ENCODE peak calls at places on chromosome 1, in ten cellular contexts. Q, N, F, R, Z, O, C, H, M and B are unnamed samples.

GRCh38 chr1:186775881-186776560 is 52.7 kb upstream of the PLA2G4A start:
- DNase-seq in Q (no peak), N (peak), F (no peak), R (no peak), Z (no peak), O (no peak), C (no peak), H (no peak), M (no peak), B (no peak)

GRCh38 chr1:185348995-185349394 is 32.0 kb upstream of the IVNS1ABP start:
- DNase-seq in Q (no peak), N (no peak), F (no peak), R (no peak), Z (no peak), O (no peak), C (no peak), H (no peak), M (no peak), B (no peak)

GRCh38 chr1:66403031-66403731 is 130.8 kb upstream of the SGIP1 start:
- DNase-seq in Q (no peak), N (no peak), F (no peak), R (no peak), Z (no peak), O (no peak), C (no peak), H (no peak), M (no peak), B (no peak)

GRCh38 chr1:243434594-243434993 is 178.8 kb downstream of the SDCCAG8 start:
- DNase-seq in Q (no peak), N (peak), F (no peak), R (no peak), Z (peak), O (no peak), C (no peak), H (no peak), M (no peak), B (no peak)

GRCh38 chr1:19484338-19484792 is 974 bp downstream of the CAPZB start:
- DNase-seq in Q (no peak), N (no peak), F (no peak), R (peak), Z (no peak), O (no peak), C (peak), H (peak), M (peak), B (no peak)

GRCh38 chr1:155801149-155801548 is 55.9 kb downstream of the GON4L start:
- DNase-seq in Q (no peak), N (peak), F (no peak), R (no peak), Z (no peak), O (no peak), C (no peak), H (no peak), M (no peak), B (no peak)

GRCh38 chr1:244052011-244052727 is 1.1 kb downstream of the ZBTB18 start:
- DNase-seq in Q (no peak), N (peak), F (no peak), R (no peak), Z (no peak), O (no peak), C (peak), H (no peak), M (no peak), B (no peak)

GRCh38 chr1:27544818-27545612 is 55.0 kb upstream of the WASF2 start:
- DNase-seq in Q (no peak), N (no peak), F (no peak), R (no peak), Z (peak), O (no peak), C (no peak), H (no peak), M (no peak), B (no peak)

GRCh38 chr1:115099693-115100050 is 10.4 kb upstream of the TSPAN2 start:
- DNase-seq in Q (no peak), N (no peak), F (no peak), R (no peak), Z (no peak), O (no peak), C (no peak), H (no peak), M (no peak), B (no peak)

GRCh38 chr1:84353665-84354064 is 44.6 kb upstream of the DNASE2B start:
- DNase-seq in Q (no peak), N (no peak), F (no peak), R (no peak), Z (peak), O (no peak), C (no peak), H (no peak), M (no peak), B (no peak)

GRCh38 chr1:103275725-103276124 is 167.4 kb upstream of the COL11A1 start:
- DNase-seq in Q (no peak), N (no peak), F (no peak), R (no peak), Z (peak), O (no peak), C (peak), H (no peak), M (no peak), B (no peak)

GRCh38 chr1:207032528-207033017 is at the start of gene C1orf116:
- DNase-seq in Q (no peak), N (no peak), F (no peak), R (peak), Z (no peak), O (no peak), C (peak), H (no peak), M (no peak), B (no peak)

GRCh38 chr1:150234309-150234646 is 1.6 kb downstream of the ANP32E start:
- DNase-seq in Q (no peak), N (no peak), F (no peak), R (no peak), Z (no peak), O (no peak), C (no peak), H (no peak), M (no peak), B (no peak)

GRCh38 chr1:23597635-23598388 is 38.5 kb upstream of the ID3 start:
- DNase-seq in Q (no peak), N (no peak), F (no peak), R (no peak), Z (no peak), O (no peak), C (peak), H (no peak), M (no peak), B (no peak)

GRCh38 chr1:201704439-201704792 is 124.5 kb upstream of the IPO9 start:
- DNase-seq in Q (no peak), N (no peak), F (no peak), R (no peak), Z (no peak), O (no peak), C (no peak), H (no peak), M (no peak), B (no peak)

GRCh38 chr1:248730507-248731335 is 24.8 kb downstream of the LYPD8 start:
- DNase-seq in Q (no peak), N (no peak), F (no peak), R (no peak), Z (no peak), O (no peak), C (no peak), H (no peak), M (no peak), B (no peak)

GRCh38 chr1:40774266-40774998 is 9.2 kb upstream of the KCNQ4 start:
- DNase-seq in Q (no peak), N (peak), F (no peak), R (peak), Z (peak), O (peak), C (peak), H (peak), M (peak), B (peak)

GRCh38 chr1:226668173-226668560 is 70.9 kb downstream of the ITPKB start:
- DNase-seq in Q (no peak), N (no peak), F (peak), R (no peak), Z (no peak), O (no peak), C (no peak), H (no peak), M (no peak), B (no peak)

GRCh38 chr1:178060789-178061556 is 32.9 kb upstream of the RASAL2 start:
- DNase-seq in Q (no peak), N (peak), F (no peak), R (peak), Z (peak), O (peak), C (peak), H (no peak), M (no peak), B (no peak)

GRCh38 chr1:119345398-119345797 is 23.2 kb upstream of the HAO2 start:
- DNase-seq in Q (no peak), N (no peak), F (no peak), R (no peak), Z (no peak), O (no peak), C (no peak), H (no peak), M (no peak), B (no peak)

GRCh38 chr1:45883633-45884032 is 80.2 kb downstream of the MAST2 start:
- DNase-seq in Q (no peak), N (peak), F (no peak), R (no peak), Z (no peak), O (no peak), C (no peak), H (no peak), M (no peak), B (no peak)

GRCh38 chr1:235009074-235009473 is 119.6 kb downstream of the TOMM20 start:
- DNase-seq in Q (peak), N (no peak), F (no peak), R (no peak), Z (no peak), O (no peak), C (no peak), H (no peak), M (no peak), B (no peak)

GRCh38 chr1:207186503-207186902 is 82.5 kb downstream of the C4BPA start:
- DNase-seq in Q (no peak), N (peak), F (no peak), R (no peak), Z (no peak), O (no peak), C (no peak), H (no peak), M (no peak), B (no peak)

GRCh38 chr1:23957096-23957495 is 2.5 kb upstream of the PNRC2 start:
- DNase-seq in Q (no peak), N (no peak), F (no peak), R (peak), Z (no peak), O (no peak), C (no peak), H (no peak), M (no peak), B (no peak)

GRCh38 chr1:224042557-224043118 is 71.3 kb upstream of the FBXO28 start:
- DNase-seq in Q (no peak), N (no peak), F (no peak), R (no peak), Z (no peak), O (no peak), C (peak), H (no peak), M (no peak), B (no peak)

GRCh38 chr1:37362990-37363389 is 111.4 kb upstream of the ZC3H12A start:
- DNase-seq in Q (no peak), N (no peak), F (no peak), R (no peak), Z (no peak), O (peak), C (peak), H (no peak), M (no peak), B (no peak)

GRCh38 chr1:41490911-41491310 is 6.4 kb upstream of the EDN2 start:
- DNase-seq in Q (no peak), N (no peak), F (no peak), R (no peak), Z (no peak), O (no peak), C (no peak), H (no peak), M (no peak), B (no peak)

GRCh38 chr1:47624531-47624930 is 186.7 kb downstream of the FOXD2 start:
- DNase-seq in Q (no peak), N (no peak), F (no peak), R (no peak), Z (no peak), O (no peak), C (peak), H (peak), M (no peak), B (no peak)

GRCh38 chr1:183319051-183319450 is 99.1 kb downstream of the NMNAT2 start:
- DNase-seq in Q (no peak), N (no peak), F (no peak), R (no peak), Z (no peak), O (no peak), C (no peak), H (no peak), M (no peak), B (no peak)
- TF ChIP-seq CTCF in Q (no peak), N (no peak), F (no peak), R (no peak), Z (no peak), O (no peak), C (no peak), H (no peak), M (no peak), B (no peak)

DNA sequence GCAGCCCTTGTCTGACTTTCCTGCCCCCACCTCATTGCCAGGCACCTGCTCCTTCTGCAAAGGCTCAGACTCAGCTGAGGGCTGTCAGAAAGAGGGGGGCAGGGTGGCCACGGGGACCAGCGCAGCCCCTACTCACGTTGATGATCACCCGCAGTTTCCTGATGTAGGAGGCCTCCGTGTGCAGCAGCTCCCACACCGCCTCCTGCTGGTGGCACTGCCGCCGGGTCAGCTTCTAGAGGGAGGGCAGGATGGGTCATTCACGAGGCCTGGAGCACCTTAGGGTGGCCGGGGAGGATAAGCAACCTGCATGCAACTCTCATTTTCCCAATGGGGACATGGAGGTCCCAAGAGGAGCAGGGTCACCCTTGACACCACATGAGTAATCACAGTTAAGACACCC is 6.4 kb upstream of the TNFRSF25 start:
- DNase-seq in Q (no peak), N (no peak), F (no peak), R (no peak), Z (no peak), O (no peak), C (no peak), H (peak), M (no peak), B (no peak)
- TF ChIP-seq CTCF in Q (peak), N (peak), F (no peak), R (no peak), Z (no peak), O (peak), C (peak), H (peak), M (peak), B (peak)

DNA sequence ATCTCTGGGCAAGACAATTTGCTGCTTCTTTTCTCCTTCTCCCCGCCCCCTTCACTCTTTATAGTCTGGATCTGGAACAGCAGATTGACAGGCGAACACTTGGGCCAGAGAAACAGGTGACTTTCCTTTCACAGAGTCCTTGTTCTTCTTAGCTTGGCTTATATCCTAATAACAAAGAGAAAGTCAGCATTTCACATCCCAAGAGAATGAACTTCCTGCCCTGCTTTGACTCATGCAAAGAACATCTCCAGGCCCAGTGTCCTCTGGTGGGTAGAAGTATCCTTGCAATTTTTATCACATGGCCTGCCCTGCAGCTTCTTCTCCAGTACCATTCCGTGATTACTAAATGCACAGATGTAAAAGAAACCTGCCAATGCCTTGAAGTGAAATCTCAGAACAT is 764.4 kb downstream of the ADGRL2 start:
- DNase-seq in Q (no peak), N (peak), F (no peak), R (no peak), Z (peak), O (no peak), C (peak), H (no peak), M (no peak), B (no peak)
- TF ChIP-seq CTCF in Q (no peak), N (peak), F (no peak), R (no peak), Z (peak), O (peak), C (no peak), H (no peak), M (no peak), B (no peak)

DNA sequence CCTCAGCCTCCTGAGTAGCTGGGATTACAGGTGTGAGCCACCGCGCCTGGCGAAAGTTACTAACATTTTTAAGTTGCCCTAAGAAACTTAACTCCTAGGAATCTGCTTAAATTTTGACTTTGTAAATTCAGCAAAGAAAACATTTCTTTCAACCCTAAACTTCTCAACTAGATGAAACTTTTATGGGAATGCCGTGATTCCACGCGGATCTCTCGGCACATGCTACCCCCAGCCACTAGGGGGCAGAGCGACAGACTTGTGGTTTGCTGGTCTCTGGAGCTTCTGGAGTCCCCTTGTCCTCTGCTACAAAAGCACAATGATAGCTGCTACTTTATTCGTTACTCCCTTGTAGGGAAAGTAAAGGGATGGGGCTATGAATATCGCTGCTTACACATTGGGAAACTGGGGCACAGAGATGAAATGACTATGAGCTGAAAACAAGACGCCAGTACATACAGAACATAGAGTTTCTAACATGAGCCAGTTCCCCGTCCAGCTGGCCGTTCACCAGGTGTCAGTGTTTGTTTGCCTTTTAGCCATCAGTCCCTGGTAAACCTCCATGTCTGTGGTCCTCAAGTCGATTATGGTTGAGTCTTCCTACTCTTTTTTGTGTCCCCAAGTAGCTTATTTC is 114.7 kb downstream of the PBX1 start:
- DNase-seq in Q (no peak), N (no peak), F (no peak), R (no peak), Z (no peak), O (no peak), C (peak), H (peak), M (peak), B (no peak)
- TF ChIP-seq CTCF in Q (peak), N (peak), F (peak), R (no peak), Z (peak), O (peak), C (peak), H (peak), M (peak), B (no peak)

DNA sequence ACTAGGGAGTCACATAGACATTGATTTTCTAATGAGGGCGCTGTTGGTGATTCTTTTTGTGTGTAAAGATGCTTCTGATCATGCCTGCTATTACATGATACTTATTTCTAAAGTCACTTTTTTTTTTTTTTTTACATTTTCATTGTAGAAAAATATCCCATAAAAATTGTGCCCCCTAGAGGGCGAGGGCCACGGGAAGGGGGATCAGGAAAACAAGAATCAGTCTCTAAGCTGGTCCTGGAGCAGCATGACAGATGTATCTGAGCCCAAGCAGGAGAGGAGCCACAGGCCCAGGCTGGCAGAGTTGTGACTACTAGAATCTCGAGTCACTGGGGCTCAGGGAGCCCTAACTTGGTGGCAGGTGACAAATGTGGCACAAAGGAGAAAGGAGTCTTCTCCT is 28.1 kb downstream of the ZSCAN20 start:
- DNase-seq in Q (no peak), N (no peak), F (no peak), R (no peak), Z (no peak), O (no peak), C (no peak), H (peak), M (no peak), B (no peak)
- TF ChIP-seq CTCF in Q (no peak), N (peak), F (no peak), R (no peak), Z (no peak), O (peak), C (peak), H (peak), M (no peak), B (no peak)

GRCh38 chr1:54275349-54275748 is 75.4 kb downstream of the MRPL37 start:
- DNase-seq in Q (no peak), N (no peak), F (no peak), R (peak), Z (peak), O (no peak), C (no peak), H (peak), M (no peak), B (no peak)
- TF ChIP-seq CTCF in Q (no peak), N (peak), F (no peak), R (no peak), Z (peak), O (peak), C (no peak), H (no peak), M (no peak), B (no peak)

DNA sequence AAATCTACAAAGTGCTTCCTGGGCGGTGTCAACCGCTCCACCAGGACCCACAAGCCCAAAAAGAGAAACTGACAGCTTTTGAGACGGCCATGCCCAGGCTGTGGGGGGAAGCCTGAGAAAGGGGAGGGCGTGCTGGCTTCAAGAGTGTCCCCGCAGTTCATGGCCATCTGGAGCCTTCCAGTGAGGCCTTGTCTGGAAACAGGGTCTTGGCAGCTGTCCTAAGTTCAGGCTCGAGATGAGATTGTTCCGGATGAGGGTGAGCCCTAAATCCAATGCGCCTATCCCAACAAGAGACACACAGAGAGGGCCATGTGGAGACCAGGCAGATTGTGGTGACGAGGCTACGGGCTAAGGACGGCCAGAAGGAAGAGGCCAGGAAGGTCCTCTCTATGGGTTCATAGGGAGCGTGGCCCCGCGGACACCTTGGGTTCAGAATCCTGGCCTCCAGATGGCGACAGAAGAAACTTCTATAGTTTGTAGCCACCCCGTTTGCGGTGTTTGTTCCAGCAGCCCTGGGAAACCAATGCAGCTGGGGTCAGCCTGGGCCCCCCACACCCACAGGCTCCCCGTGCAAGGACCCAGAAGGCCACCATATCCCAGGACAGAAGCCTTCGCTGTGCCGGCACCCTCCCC is 70.2 kb downstream of the ARHGEF16 start:
- DNase-seq in Q (no peak), N (no peak), F (no peak), R (no peak), Z (no peak), O (no peak), C (no peak), H (no peak), M (no peak), B (no peak)
- TF ChIP-seq CTCF in Q (no peak), N (no peak), F (no peak), R (no peak), Z (no peak), O (no peak), C (no peak), H (no peak), M (no peak), B (no peak)